ENCODE peak calls at places on chromosomes 7 and 10, in nine cellular contexts. G, S, I, M, Y, D, P, T and O are unnamed samples.

GRCh38 chr7:131554880-131555516 is 1.4 kb downstream of the PODXL start:
- DNase-seq in S (no peak), G (no peak), T (no peak), M (no peak), I (no peak), D (no peak), Y (no peak), P (no peak), O (peak)

GRCh38 chr7:156751319-156751718 is 110.7 kb downstream of the RNF32 start:
- DNase-seq in D (no peak), P (no peak), M (no peak), G (no peak), S (no peak), Y (no peak), T (no peak), I (no peak), O (no peak)

GRCh38 chr10:132813001-132813401 is 27.1 kb upstream of the NKX6-2 start:
- DNase-seq in S (no peak), Y (no peak), P (no peak), M (peak), I (peak), G (no peak), T (no peak), D (no peak), O (no peak)

GRCh38 chr10:116271593-116272496 is 1.2 kb downstream of the GFRA1 start:
- DNase-seq in G (no peak), Y (no peak), I (no peak), S (no peak), T (no peak), M (no peak), P (no peak), D (no peak), O (peak)

GRCh38 chr10:103155485-103156085 is 37.5 kb downstream of the NT5C2 start:
- DNase-seq in D (no peak), G (no peak), Y (no peak), M (no peak), I (no peak), T (no peak), P (no peak), S (no peak), O (no peak)

GRCh38 chr7:136134503-136134902 is 157.3 kb upstream of the MTPN start:
- DNase-seq in Y (peak), I (no peak), P (no peak), T (no peak), M (no peak), G (no peak), D (no peak), S (no peak), O (peak)

GRCh38 chr10:80472234-80473095 is 18.4 kb downstream of the TSPAN14 start:
- DNase-seq in M (peak), G (no peak), D (no peak), S (no peak), Y (peak), I (no peak), P (no peak), T (no peak), O (no peak)

GRCh38 chr7:107538001-107538400 is 25.7 kb downstream of the COG5 start:
- DNase-seq in G (peak), D (no peak), Y (no peak), S (peak), T (no peak), I (no peak), P (no peak), M (no peak), O (no peak)

GRCh38 chr7:151168787-151169162 is 1.3 kb upstream of the GBX1 start:
- DNase-seq in P (no peak), T (no peak), Y (no peak), G (no peak), S (no peak), D (no peak), M (no peak), I (no peak), O (peak)

GRCh38 chr7:51000956-51001355 is 218.3 kb upstream of the GRB10 start:
- DNase-seq in P (no peak), T (no peak), G (no peak), Y (no peak), I (no peak), M (no peak), D (no peak), S (no peak), O (no peak)

GRCh38 chr7:29281782-29282541 is 87.4 kb downstream of the CHN2 start:
- DNase-seq in T (peak), D (peak), M (no peak), G (no peak), P (peak), S (peak), Y (peak), I (no peak), O (no peak)

GRCh38 chr7:4613855-4614548 is 68.1 kb upstream of the FOXK1 start:
- DNase-seq in I (no peak), S (no peak), M (no peak), P (peak), G (no peak), Y (no peak), D (peak), T (no peak), O (no peak)

GRCh38 chr10:72175166-72175565 is 40.6 kb upstream of the ANAPC16 start:
- DNase-seq in I (no peak), D (no peak), M (no peak), S (no peak), Y (peak), T (no peak), P (no peak), G (no peak), O (no peak)

GRCh38 chr10:92757066-92757716 is 67.4 kb downstream of the HHEX start:
- DNase-seq in I (peak), G (peak), D (peak), M (peak), P (peak), T (peak), S (peak), Y (peak), O (peak)

GRCh38 chr10:48594371-48594770 is 10.5 kb downstream of the ARHGAP22 start:
- DNase-seq in S (no peak), G (no peak), M (no peak), Y (no peak), I (no peak), P (no peak), D (no peak), T (no peak), O (no peak)

GRCh38 chr7:133481676-133482075 is 228.8 kb downstream of the EXOC4 start:
- DNase-seq in M (no peak), G (no peak), T (no peak), S (no peak), P (no peak), Y (peak), I (no peak), D (no peak), O (no peak)

GRCh38 chr10:102504179-102504975 is 605 bp downstream of the SUFU start:
- DNase-seq in T (no peak), P (no peak), M (peak), S (peak), I (peak), D (no peak), G (peak), Y (peak), O (peak)

GRCh38 chr10:78320990-78321389 is 287.3 kb downstream of the RPS24 start:
- DNase-seq in I (no peak), G (no peak), D (no peak), M (no peak), S (no peak), Y (no peak), T (no peak), P (no peak), O (no peak)

GRCh38 chr10:75099952-75100763 is 11.3 kb upstream of the SAMD8 start:
- DNase-seq in G (peak), S (peak), T (peak), P (peak), I (peak), Y (peak), M (peak), D (peak), O (peak)

GRCh38 chr7:51545131-51545530 is 228.5 kb upstream of the COBL start:
- DNase-seq in Y (no peak), T (no peak), G (no peak), M (no peak), D (no peak), P (no peak), I (no peak), S (no peak), O (no peak)

GRCh38 chr7:112692333-112692732 is 97.9 kb downstream of the TMEM168 start:
- DNase-seq in S (no peak), D (no peak), I (no peak), P (no peak), M (no peak), T (no peak), G (no peak), Y (no peak), O (no peak)

GRCh38 chr10:51502124-51502523 is 197.3 kb downstream of the CSTF2T start:
- DNase-seq in D (no peak), I (no peak), M (no peak), T (no peak), Y (no peak), S (no peak), G (no peak), P (no peak), O (no peak)

GRCh38 chr10:99982728-99983127 is 27.0 kb downstream of the DNMBP start:
- DNase-seq in Y (no peak), D (no peak), G (no peak), I (no peak), M (no peak), T (no peak), P (no peak), S (no peak), O (no peak)
- H3K27ac ChIP-seq in Y (peak), D (no peak), G (peak), I (peak), M (no peak), T (no peak), P (peak), S (peak), O (no peak)

DNA sequence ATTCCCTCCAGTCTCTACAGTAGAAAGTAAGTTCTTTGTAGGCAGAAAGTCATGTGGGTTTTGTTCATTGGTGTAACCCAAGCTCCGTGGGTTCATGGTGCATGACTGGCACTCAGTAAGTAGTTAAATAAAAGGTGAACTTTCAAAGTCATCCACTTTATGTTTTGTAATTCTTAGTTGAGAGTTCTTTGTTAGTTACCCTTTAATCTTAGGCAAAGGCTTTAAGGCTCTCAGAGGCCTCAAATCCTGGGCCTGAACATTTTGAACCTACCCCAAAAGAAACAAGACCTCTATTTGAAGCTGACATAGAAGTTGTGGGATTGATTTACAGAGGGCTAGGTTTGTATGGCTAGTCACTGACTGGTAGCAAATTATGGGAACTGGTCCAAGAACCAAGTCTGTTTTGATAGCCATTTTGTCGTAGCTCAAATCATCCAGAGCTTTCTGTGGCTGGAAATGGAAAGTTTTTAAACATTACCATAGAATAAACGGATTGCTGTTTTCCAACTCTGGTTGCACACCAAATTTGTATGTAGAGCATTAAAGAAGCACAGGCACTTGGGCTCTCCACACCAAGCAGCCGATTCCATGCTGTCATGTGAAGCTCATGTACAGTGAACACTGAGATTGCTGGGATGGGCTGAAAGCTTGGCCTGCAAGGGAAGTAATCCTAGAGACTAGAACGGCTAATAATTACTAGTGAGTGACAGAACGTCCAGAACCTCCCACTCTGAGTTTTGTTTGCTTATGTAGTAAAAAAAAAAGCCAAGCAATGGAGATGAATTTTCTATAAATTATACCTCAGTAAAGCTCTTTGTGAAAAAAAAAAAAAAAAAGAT is 53.5 kb downstream of the DENND11 start:
- DNase-seq in T (no peak), S (no peak), Y (no peak), I (no peak), D (no peak), P (no peak), M (no peak), G (no peak), O (no peak)
- H3K27ac ChIP-seq in T (no peak), S (no peak), Y (no peak), I (no peak), D (peak), P (peak), M (peak), G (no peak), O (no peak)

GRCh38 chr10:26738354-26738753 is 40.9 kb downstream of the PDSS1 start:
- DNase-seq in G (no peak), D (no peak), I (no peak), S (no peak), M (no peak), P (no peak), T (no peak), Y (no peak), O (no peak)
- H3K27ac ChIP-seq in G (peak), D (peak), I (no peak), S (no peak), M (no peak), P (no peak), T (no peak), Y (no peak), O (no peak)

DNA sequence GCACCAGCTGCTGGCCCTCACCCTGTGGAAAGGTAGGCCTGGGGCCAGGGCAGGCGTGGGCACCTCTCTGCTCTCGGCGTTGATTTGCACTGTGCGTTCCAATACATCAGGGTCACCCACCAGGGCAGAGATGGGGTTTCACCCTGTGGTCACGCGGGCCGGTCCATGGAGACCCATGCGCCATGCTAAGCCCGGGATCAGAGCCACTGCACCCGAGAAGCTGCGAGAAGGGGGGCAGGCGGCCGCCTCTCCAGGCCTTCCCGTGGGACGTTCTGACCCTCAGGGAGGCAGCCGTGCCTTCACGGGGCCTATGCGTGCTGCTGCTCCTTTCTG is 11.1 kb downstream of the GET4 start:
- DNase-seq in Y (no peak), M (no peak), S (no peak), D (no peak), I (no peak), G (no peak), P (no peak), T (no peak), O (no peak)
- H3K27ac ChIP-seq in Y (no peak), M (no peak), S (no peak), D (peak), I (no peak), G (no peak), P (no peak), T (no peak), O (no peak)

GRCh38 chr10:112526130-112526529 is 79.1 kb downstream of the VTI1A start:
- DNase-seq in D (no peak), G (no peak), S (no peak), M (no peak), I (no peak), P (no peak), T (no peak), Y (no peak), O (no peak)
- H3K27ac ChIP-seq in D (no peak), G (no peak), S (no peak), M (no peak), I (no peak), P (no peak), T (no peak), Y (no peak), O (no peak)

GRCh38 chr10:314381-314780 is 179.1 kb downstream of the ZMYND11 start:
- DNase-seq in S (no peak), Y (no peak), M (no peak), T (no peak), P (no peak), I (no peak), G (no peak), D (no peak), O (no peak)
- H3K27ac ChIP-seq in S (no peak), Y (peak), M (no peak), T (no peak), P (no peak), I (no peak), G (no peak), D (no peak), O (no peak)

GRCh38 chr7:129436335-129436923 is 2.2 kb downstream of the STRIP2 start:
- DNase-seq in D (no peak), M (no peak), P (no peak), Y (no peak), T (no peak), S (no peak), G (no peak), I (no peak), O (no peak)
- H3K27ac ChIP-seq in D (no peak), M (no peak), P (peak), Y (no peak), T (no peak), S (no peak), G (no peak), I (no peak), O (no peak)

DNA sequence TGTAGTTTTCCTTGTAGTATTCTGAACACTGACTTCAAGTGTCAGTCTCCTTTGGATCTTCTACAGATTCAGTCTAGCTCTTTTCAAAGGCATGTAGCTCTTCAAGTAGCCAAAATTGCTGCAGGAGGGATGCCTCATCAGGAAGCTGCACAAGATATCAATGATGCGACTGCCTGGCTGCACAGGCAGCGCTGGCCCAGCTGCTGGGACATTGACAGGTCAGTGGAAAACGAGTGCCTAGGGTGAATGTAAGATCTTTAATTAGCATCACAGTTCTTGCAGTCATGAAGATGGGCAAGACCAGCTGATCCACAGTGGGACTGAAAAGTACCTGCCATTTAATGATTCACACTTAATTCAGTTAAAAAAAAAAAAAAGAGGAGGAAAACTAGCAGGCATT is 167.6 kb downstream of the ANK3 start:
- DNase-seq in S (no peak), D (no peak), Y (no peak), I (no peak), G (no peak), P (no peak), M (no peak), T (no peak), O (no peak)
- H3K27ac ChIP-seq in S (no peak), D (no peak), Y (no peak), I (no peak), G (no peak), P (no peak), M (no peak), T (no peak), O (no peak)